ENCODE peak calls at places on chromosome 9, in ten cellular contexts. R is uterus, P is adrenal gland, L is breast epithelium, K is heart left ventricle, D is stomach, X is prostate gland, V is NB4, B is body of pancreas, Z is transverse colon. A is an unnamed sample.

GRCh38 chr9:114539718-114540410 is 34.6 kb upstream of the WHRN start:
- DNase-seq in P (no peak), V (no peak), D (no peak), K (no peak), Z (peak), B (no peak), X (no peak), R (no peak), L (no peak), A (no peak)

GRCh38 chr9:83933804-83934203 is 12.6 kb upstream of the KIF27 start:
- DNase-seq in V (peak), Z (no peak), X (no peak), L (no peak), K (no peak), P (peak), D (no peak), R (peak), B (no peak), A (no peak)

GRCh38 chr9:677461-678097 is 163.9 kb upstream of the DMRT1 start:
- DNase-seq in P (no peak), R (no peak), K (no peak), D (no peak), Z (no peak), B (no peak), L (no peak), V (no peak), X (no peak), A (no peak)

GRCh38 chr9:38681747-38682227 is 38.1 kb downstream of the FAM240B start:
- DNase-seq in P (no peak), K (no peak), D (no peak), X (no peak), V (no peak), R (no peak), L (no peak), Z (no peak), B (no peak), A (no peak)

GRCh38 chr9:27537027-27537435 is 7.4 kb upstream of the MOB3B start:
- DNase-seq in V (no peak), Z (no peak), X (no peak), R (no peak), D (no peak), K (no peak), B (no peak), L (no peak), P (no peak), A (no peak)

GRCh38 chr9:18820566-18821095 is 212.4 kb downstream of the SAXO1 start:
- DNase-seq in D (no peak), R (no peak), V (no peak), K (no peak), X (no peak), Z (no peak), L (no peak), P (no peak), B (no peak), A (no peak)

GRCh38 chr9:113558632-113559502 is 95.3 kb downstream of the RGS3 start:
- DNase-seq in L (peak), D (peak), R (peak), P (peak), V (no peak), Z (peak), B (peak), K (peak), X (no peak), A (peak)

GRCh38 chr9:15401266-15401665 is 21.4 kb upstream of the SNAPC3 start:
- DNase-seq in L (no peak), X (no peak), B (no peak), Z (no peak), R (no peak), D (peak), K (no peak), P (no peak), V (no peak), A (no peak)

GRCh38 chr9:136122425-136123383 is 4.0 kb upstream of the TMEM250 start:
- DNase-seq in K (peak), P (peak), R (peak), X (peak), B (peak), L (peak), D (peak), Z (peak), V (peak), A (peak)

GRCh38 chr9:14783358-14783757 is 60.8 kb upstream of the CER1 start:
- DNase-seq in V (no peak), K (no peak), Z (no peak), R (no peak), D (no peak), L (no peak), X (no peak), B (no peak), P (no peak), A (no peak)

GRCh38 chr9:36050472-36050871 is 13.8 kb downstream of the RECK start:
- DNase-seq in D (no peak), K (no peak), V (no peak), P (no peak), L (no peak), B (no peak), Z (no peak), R (no peak), X (no peak), A (no peak)

GRCh38 chr9:93827545-93828330 is 127.4 kb downstream of the BARX1 start:
- DNase-seq in B (peak), Z (peak), D (peak), X (no peak), V (peak), R (no peak), P (no peak), K (peak), L (no peak), A (no peak)

GRCh38 chr9:106479679-106480078 is 383.3 kb upstream of the ZNF462 start:
- DNase-seq in Z (no peak), X (no peak), K (no peak), D (no peak), V (no peak), L (no peak), R (no peak), B (no peak), P (peak), A (no peak)

GRCh38 chr9:35520404-35520790 is 30.5 kb downstream of the RUSC2 start:
- DNase-seq in R (no peak), L (no peak), V (no peak), X (no peak), Z (no peak), B (no peak), P (no peak), K (no peak), D (no peak), A (no peak)

GRCh38 chr9:82180711-82181110 is 192.1 kb downstream of the SPATA31D1 start:
- DNase-seq in D (no peak), Z (no peak), V (no peak), R (no peak), L (no peak), X (no peak), B (no peak), P (no peak), K (no peak), A (no peak)

DNA sequence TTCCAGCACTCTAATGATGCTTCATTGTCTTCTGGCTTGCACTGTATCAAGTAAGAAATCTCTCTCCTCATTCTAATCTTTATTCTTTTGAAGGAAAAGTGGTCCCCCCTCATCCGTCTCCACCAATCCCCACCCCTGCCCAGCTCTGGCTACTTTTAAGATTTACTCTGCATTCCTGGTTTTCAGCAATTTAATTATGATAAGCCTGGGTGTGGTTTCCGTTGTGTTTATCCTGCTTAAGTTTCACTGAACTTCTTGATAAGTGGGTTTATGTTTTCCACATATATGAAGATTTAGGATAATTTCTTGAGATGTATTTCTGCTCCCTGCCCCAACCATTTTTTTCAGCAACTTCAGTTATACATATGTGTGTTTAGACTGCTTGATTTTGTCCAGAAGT is 46.5 kb downstream of the PTBP3 start:
- DNase-seq in X (no peak), P (no peak), R (no peak), V (no peak), D (no peak), K (no peak), Z (no peak), B (no peak), L (no peak), A (no peak)
- TF ChIP-seq POLR2A in X (no peak), P (no peak), R (no peak), V (no peak), D (no peak), K (no peak), Z (no peak), B (no peak), L (no peak), A (no peak)

DNA sequence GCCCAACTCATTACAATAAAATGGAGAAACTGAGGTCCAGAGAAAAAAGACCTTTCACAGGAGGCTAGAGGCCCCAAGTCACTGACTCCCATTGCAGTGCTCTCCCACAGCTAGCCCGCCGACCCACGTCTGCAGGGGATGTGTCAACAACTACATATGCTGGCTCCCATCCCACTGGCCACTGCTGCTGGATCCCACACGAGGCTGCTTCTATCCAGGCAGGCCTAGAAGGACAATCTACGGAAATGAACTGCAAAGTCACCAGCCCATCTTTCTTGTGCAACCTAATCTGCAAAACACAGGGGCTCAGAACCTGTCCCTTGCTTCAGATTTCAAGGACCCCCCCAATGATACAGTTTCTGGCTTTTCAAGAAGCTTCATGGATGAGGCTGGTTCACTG is 24.0 kb downstream of the RAPGEF1 start:
- DNase-seq in V (no peak), X (no peak), L (no peak), B (peak), Z (no peak), P (no peak), K (peak), D (no peak), R (peak), A (no peak)
- TF ChIP-seq POLR2A in V (no peak), X (no peak), L (no peak), B (no peak), Z (no peak), P (no peak), K (no peak), D (no peak), R (no peak), A (no peak)

GRCh38 chr9:122159026-122159924 is at the start of the genes MORN5 and NDUFA8:
- DNase-seq in R (peak), V (peak), X (peak), Z (peak), D (peak), P (peak), L (peak), K (peak), B (peak), A (peak)
- TF ChIP-seq POLR2A in R (peak), V (peak), X (peak), Z (peak), D (no peak), P (peak), L (no peak), K (peak), B (peak), A (peak)

DNA sequence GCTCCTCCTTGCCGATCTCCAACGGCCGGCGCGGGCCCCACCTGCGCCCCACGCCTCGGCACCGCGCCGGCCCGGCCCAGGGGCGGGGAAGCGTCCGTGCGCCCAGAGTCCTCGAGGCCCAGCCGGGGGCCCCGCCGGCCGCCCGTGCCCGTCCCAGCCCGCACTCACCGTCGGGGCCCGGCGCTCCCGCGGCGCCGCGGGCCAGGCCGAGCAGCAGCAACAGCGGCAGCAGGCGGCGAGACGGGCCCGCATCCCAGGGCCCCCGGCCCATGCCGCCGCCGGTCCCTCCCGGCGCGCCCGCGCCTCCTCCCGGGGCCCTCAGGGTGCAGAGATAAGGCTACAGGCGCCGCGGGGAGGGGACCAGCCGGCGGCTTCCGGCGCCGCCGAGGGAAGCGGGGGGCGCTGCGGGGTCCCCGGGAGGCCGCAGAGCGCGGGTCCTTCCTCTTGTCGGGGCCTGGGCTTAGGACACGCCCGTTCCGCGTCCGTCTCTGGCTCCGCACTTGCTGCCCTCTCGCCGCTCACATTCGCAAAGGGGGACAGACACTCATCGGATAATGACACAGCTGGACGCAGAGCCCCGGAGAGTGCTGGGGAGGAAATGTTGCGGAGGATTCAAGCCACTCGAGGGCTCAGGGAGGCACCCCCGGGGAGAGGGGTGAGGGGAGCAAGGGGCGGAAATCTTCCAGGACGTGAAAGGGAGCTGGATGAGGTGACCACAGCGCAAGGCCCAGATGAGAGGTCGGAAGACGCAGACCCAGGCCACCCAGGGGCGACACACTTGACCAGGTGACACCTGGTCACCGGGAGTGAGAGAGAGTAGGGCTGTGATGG is at the start of gene SUSD1:
- DNase-seq in B (peak), D (peak), R (no peak), K (peak), L (no peak), V (peak), P (peak), Z (peak), X (no peak), A (no peak)
- TF ChIP-seq POLR2A in B (peak), D (no peak), R (no peak), K (peak), L (no peak), V (no peak), P (no peak), Z (peak), X (no peak), A (peak)

GRCh38 chr9:96168882-96169281 is 133.1 kb downstream of the HSD17B3 start:
- DNase-seq in P (no peak), K (no peak), B (no peak), L (no peak), V (no peak), D (no peak), Z (no peak), R (no peak), X (no peak), A (no peak)

GRCh38 chr9:96169901-96170300 is 132.1 kb downstream of the HSD17B3 start:
- DNase-seq in K (no peak), B (no peak), P (no peak), X (no peak), Z (no peak), R (no peak), L (no peak), D (no peak), V (no peak), A (no peak)

GRCh38 chr9:96164268-96164683 is 137.7 kb downstream of the HSD17B3 start:
- DNase-seq in R (no peak), V (no peak), D (no peak), Z (no peak), B (no peak), X (no peak), P (no peak), L (no peak), K (no peak), A (peak)

GRCh38 chr9:96169488-96169887 is 132.5 kb downstream of the HSD17B3 start:
- DNase-seq in X (peak), R (no peak), Z (peak), B (peak), L (no peak), P (peak), V (no peak), K (no peak), D (peak), A (peak)

DNA sequence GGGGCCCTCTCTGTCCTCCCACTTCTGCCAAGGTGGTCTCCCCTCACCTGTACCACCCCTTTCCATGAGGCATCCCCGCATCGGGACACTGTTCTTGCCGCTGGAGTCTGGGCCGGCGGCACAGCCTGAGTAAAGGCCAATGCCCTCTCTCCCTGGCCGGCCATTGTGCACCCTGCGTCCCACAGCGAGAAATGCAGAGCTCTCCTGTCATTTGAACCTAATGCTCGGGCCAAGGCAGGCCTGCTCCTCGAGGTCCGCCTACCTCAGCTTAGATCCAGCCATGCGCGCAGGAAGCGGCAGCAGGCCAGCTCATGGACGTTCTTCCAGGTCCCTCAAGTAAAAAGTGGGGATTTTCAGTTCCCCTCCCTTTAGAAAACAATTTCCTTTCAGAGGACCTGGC is 135.0 kb downstream of the HSD17B3 start:
- DNase-seq in K (no peak), D (no peak), R (no peak), X (no peak), B (no peak), V (no peak), P (no peak), Z (no peak), L (no peak), A (no peak)
- TF ChIP-seq POLR2A in K (no peak), D (no peak), R (no peak), X (no peak), B (no peak), V (no peak), P (no peak), Z (no peak), L (no peak), A (no peak)

A was measured in Peyer's patch.